ENCODE peak calls at places on chromosome 16, in five cellular contexts. M is left ventricle myocardium inferior, P is heart right ventricle, T is AG04450, S is fibroblast of lung. C is an unnamed sample.

GRCh38 chr16:67953641-67954375 is 9.9 kb upstream of the LCAT start:
- DNase-seq in M (no peak), P (no peak), T (no peak), S (no peak), C (no peak)

GRCh38 chr16:14105976-14106375 is 34.9 kb downstream of the MRTFB start:
- DNase-seq in M (no peak), P (no peak), T (no peak), S (no peak), C (no peak)

GRCh38 chr16:77993111-77993571 is 29.2 kb upstream of the CLEC3A start:
- DNase-seq in M (no peak), P (no peak), T (peak), S (peak), C (no peak)

GRCh38 chr16:67277294-67277998 is 1.9 kb upstream of the PLEKHG4 start:
- DNase-seq in M (no peak), P (no peak), T (peak), S (peak), C (peak)

GRCh38 chr16:12502671-12503070 is 301.0 kb downstream of the CPPED1 start:
- DNase-seq in M (no peak), P (no peak), T (no peak), S (no peak), C (no peak)

GRCh38 chr16:26645629-26646028 is 421.1 kb upstream of the C16orf82 start:
- DNase-seq in M (no peak), P (no peak), T (no peak), S (no peak), C (no peak)

GRCh38 chr16:27220527-27220926 is 17.2 kb downstream of the KDM8 start:
- DNase-seq in M (no peak), P (no peak), T (no peak), S (no peak), C (no peak)

GRCh38 chr16:1610841-1611653 is 825 bp downstream of the IFT140 start:
- DNase-seq in M (no peak), P (no peak), T (no peak), S (no peak), C (peak)

GRCh38 chr16:154223-155030 is 2.0 kb downstream of the HBZ start:
- DNase-seq in M (no peak), P (no peak), T (no peak), S (peak), C (peak)

GRCh38 chr16:89581045-89581695 is 5.6 kb downstream of the CPNE7 start:
- DNase-seq in M (no peak), P (no peak), T (peak), S (peak), C (peak)

GRCh38 chr16:51666821-51667220 is 515.8 kb upstream of the SALL1 start:
- DNase-seq in M (no peak), P (no peak), T (no peak), S (no peak), C (no peak)

GRCh38 chr16:84509032-84509950 is 4.8 kb upstream of the MEAK7 start:
- DNase-seq in M (no peak), P (no peak), T (no peak), S (no peak), C (no peak)

GRCh38 chr16:3908951-3909437 is 28.5 kb upstream of the CREBBP start:
- DNase-seq in M (no peak), P (no peak), T (no peak), S (no peak), C (no peak)
- TF ChIP-seq CTCF in M (no peak), P (no peak), T (no peak), S (no peak), C (no peak)

DNA sequence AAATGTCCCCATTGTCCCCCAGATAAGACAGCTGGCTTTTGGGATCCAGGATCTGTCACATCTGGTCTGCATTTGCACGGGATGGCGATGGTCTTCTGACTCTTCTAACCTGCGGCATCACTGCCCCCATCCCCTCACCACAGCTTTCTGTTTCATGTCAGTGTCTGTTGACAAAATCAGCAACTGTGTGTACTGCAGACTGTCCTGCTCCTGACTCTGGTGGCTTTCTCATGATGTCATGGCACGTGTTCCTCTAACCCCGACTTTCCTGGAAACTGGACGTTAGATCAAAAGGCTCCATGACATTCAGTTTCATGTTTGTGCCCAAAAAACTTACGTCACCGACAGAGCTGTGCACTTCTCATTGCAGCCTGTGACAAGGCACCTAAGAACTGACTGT is 30.1 kb upstream of the CPNE2 start:
- DNase-seq in M (no peak), P (peak), T (no peak), S (no peak), C (no peak)
- H3K4me3 ChIP-seq in M (no peak), P (no peak), T (no peak), S (no peak), C (no peak)

GRCh38 chr16:30793508-30794069 is 6.6 kb upstream of the ZNF629 start:
- DNase-seq in M (no peak), P (no peak), T (no peak), S (no peak), C (no peak)

GRCh38 chr16:30802971-30803370 is 16.0 kb upstream of the ZNF629 start:
- DNase-seq in M (no peak), P (no peak), T (no peak), S (no peak), C (no peak)

GRCh38 chr16:30794634-30795033 is 7.6 kb upstream of the ZNF629 start:
- DNase-seq in M (no peak), P (no peak), T (no peak), S (no peak), C (no peak)

DNA sequence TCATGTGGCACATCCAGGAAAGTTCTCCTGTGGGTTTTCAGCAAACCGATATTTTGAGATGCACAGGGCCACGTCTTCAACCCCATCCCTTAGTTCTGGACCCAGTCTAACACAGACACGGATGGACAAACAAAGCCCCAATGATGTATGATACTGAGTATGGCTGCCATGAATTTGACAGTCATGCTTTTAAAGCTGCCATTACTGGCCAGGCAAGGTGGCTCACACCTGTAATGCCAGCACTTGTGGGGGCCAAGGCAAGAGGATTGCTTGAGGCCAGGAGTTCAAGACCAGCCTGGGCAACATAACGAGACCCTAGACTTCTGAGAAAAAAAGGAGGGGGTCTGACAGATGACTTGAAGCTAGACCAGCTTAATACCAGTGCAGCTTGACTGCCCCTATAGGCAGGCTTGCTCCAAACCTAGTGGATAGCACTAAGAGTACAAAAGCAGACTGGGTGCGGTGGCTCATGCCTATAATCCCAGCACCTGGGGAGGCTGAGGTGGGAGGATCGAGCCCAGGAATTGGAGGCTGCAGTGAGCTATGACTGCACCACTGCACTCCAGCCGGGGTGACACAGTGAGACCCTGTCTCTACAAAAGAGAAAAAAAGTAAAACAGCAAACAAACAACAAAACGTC is 10.8 kb upstream of the ZNF629 start:
- DNase-seq in M (no peak), P (no peak), T (no peak), S (no peak), C (no peak)
- TF ChIP-seq CTCF in M (no peak), P (no peak), T (peak), S (no peak), C (peak)

DNA sequence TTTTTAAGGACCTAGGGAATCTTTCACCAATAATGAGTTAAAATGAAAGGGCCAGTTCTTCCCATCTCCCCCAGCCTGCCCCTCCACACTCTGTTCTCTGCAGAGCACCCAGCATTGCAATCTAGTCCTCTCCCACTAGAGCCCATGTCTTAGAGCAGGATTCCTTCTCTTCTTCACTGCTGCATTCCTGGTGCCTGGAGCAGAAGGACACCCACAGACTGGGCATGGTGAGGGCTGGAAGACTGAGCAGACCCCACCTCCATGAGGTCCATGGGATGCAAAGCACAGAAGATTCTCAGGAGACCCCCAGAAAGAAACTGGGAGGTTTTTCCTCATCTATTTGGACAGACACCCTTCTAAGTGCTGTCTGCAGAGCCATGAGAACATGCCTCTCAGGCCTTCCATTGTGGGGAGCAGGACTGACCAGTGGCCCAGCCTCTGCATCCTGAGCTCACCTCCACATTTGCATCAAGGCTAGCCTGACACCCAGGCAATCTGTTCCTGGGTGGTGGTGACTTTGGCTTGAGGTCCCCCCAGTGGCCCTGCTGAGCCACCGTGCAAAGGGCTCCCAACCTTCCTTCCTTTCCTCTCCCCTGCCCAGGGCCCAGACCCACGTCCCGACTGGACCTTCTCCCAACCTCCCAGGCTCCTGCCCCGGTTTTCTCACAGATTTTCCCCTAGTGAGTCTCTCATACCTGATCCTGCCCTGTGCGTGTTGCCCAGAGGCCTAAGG is 74.2 kb upstream of the ZNF469 start:
- DNase-seq in M (peak), P (no peak), T (no peak), S (no peak), C (no peak)
- H3K4me3 ChIP-seq in M (no peak), P (no peak), T (no peak), S (no peak), C (no peak)

GRCh38 chr16:65681406-65681805 is 559.5 kb upstream of the CDH11 start:
- DNase-seq in M (no peak), P (peak), T (no peak), S (no peak), C (no peak)

GRCh38 chr16:65679785-65680184 is 557.9 kb upstream of the CDH11 start:
- DNase-seq in M (no peak), P (no peak), T (no peak), S (no peak), C (no peak)

GRCh38 chr16:65689726-65690125 is 567.9 kb upstream of the CDH11 start:
- DNase-seq in M (no peak), P (no peak), T (no peak), S (no peak), C (no peak)

DNA sequence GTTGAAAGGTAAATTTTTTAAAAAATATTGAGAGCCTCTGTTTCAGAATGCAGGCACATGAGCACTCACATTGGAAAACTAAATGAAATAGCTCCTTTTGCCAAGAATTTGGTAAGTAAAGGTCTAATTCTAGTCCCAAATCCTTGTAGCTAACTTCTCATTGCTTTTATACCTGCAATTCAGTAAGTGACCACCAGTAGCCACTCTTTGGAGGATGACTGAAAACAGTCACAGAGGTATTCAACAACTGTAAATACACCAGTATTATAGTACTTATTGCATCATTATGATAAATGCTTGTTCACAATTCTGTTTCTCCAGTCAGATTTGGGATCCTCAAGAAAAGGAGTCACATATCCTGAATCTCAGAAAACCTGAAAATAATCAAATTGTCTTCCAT is 562.4 kb upstream of the CDH11 start:
- DNase-seq in M (no peak), P (no peak), T (no peak), S (no peak), C (no peak)
- TF ChIP-seq CTCF in M (no peak), P (no peak), T (peak), S (no peak), C (peak)